ENCODE peak calls at places on chromosomes 3 and 15, in nine cellular contexts. One of them, this sample, is unnamed.

GRCh38 chr3:56296361-56296760 is 171.9 kb downstream of the ERC2 start:
- DNase-seq in Panc1: no peak
- DNase-seq in GM12865: no peak
- DNase-seq in CD8-positive, alpha-beta memory T cell: no peak
- DNase-seq in body of pancreas: no peak
- DNase-seq in bronchial epithelial cell: no peak
- DNase-seq in choroid plexus epithelial cell: no peak
- DNase-seq in fibroblast of pulmonary artery: no peak
- DNase-seq in IMR-90: no peak
- DNase-seq in this sample: no peak

GRCh38 chr3:52891164-52891563 is 6.2 kb downstream of the STIMATE start:
- DNase-seq in bronchial epithelial cell: no peak
- DNase-seq in IMR-90: no peak
- DNase-seq in GM12865: no peak
- DNase-seq in fibroblast of pulmonary artery: no peak
- DNase-seq in Panc1: no peak
- DNase-seq in choroid plexus epithelial cell: no peak
- DNase-seq in body of pancreas: peak
- DNase-seq in CD8-positive, alpha-beta memory T cell: no peak
- DNase-seq in this sample: no peak

GRCh38 chr3:15291589-15292541 is 40.5 kb downstream of the SH3BP5 start:
- DNase-seq in bronchial epithelial cell: no peak
- DNase-seq in IMR-90: no peak
- DNase-seq in CD8-positive, alpha-beta memory T cell: peak
- DNase-seq in GM12865: peak
- DNase-seq in body of pancreas: no peak
- DNase-seq in Panc1: no peak
- DNase-seq in choroid plexus epithelial cell: peak
- DNase-seq in fibroblast of pulmonary artery: peak
- DNase-seq in this sample: no peak

GRCh38 chr3:12193485-12194165 is 34.9 kb upstream of the TIMP4 start:
- DNase-seq in body of pancreas: no peak
- DNase-seq in GM12865: peak
- DNase-seq in bronchial epithelial cell: peak
- DNase-seq in fibroblast of pulmonary artery: peak
- DNase-seq in IMR-90: peak
- DNase-seq in Panc1: peak
- DNase-seq in choroid plexus epithelial cell: peak
- DNase-seq in CD8-positive, alpha-beta memory T cell: no peak
- DNase-seq in this sample: peak

GRCh38 chr3:188617270-188617669 is 463.3 kb downstream of the LPP start:
- DNase-seq in GM12865: no peak
- DNase-seq in fibroblast of pulmonary artery: no peak
- DNase-seq in choroid plexus epithelial cell: no peak
- DNase-seq in Panc1: no peak
- DNase-seq in body of pancreas: no peak
- DNase-seq in IMR-90: no peak
- DNase-seq in bronchial epithelial cell: no peak
- DNase-seq in CD8-positive, alpha-beta memory T cell: no peak
- DNase-seq in this sample: no peak

GRCh38 chr15:23049984-23050628 is 10.7 kb upstream of the TUBGCP5 start:
- DNase-seq in bronchial epithelial cell: no peak
- DNase-seq in choroid plexus epithelial cell: no peak
- DNase-seq in CD8-positive, alpha-beta memory T cell: no peak
- DNase-seq in Panc1: no peak
- DNase-seq in GM12865: no peak
- DNase-seq in body of pancreas: no peak
- DNase-seq in IMR-90: no peak
- DNase-seq in fibroblast of pulmonary artery: no peak
- DNase-seq in this sample: no peak

GRCh38 chr3:121998030-121998580 is 23.9 kb downstream of the ILDR1 start:
- DNase-seq in bronchial epithelial cell: peak
- DNase-seq in IMR-90: peak
- DNase-seq in choroid plexus epithelial cell: peak
- DNase-seq in fibroblast of pulmonary artery: peak
- DNase-seq in Panc1: no peak
- DNase-seq in CD8-positive, alpha-beta memory T cell: no peak
- DNase-seq in GM12865: peak
- DNase-seq in body of pancreas: no peak
- DNase-seq in this sample: peak

GRCh38 chr3:40298075-40298474 is 11.4 kb upstream of the EIF1B start:
- DNase-seq in bronchial epithelial cell: no peak
- DNase-seq in Panc1: no peak
- DNase-seq in choroid plexus epithelial cell: no peak
- DNase-seq in GM12865: no peak
- DNase-seq in CD8-positive, alpha-beta memory T cell: no peak
- DNase-seq in fibroblast of pulmonary artery: no peak
- DNase-seq in IMR-90: no peak
- DNase-seq in body of pancreas: no peak
- DNase-seq in this sample: no peak

GRCh38 chr15:41870689-41871081 is 23.2 kb downstream of the SPTBN5 start:
- DNase-seq in choroid plexus epithelial cell: peak
- DNase-seq in Panc1: peak
- DNase-seq in fibroblast of pulmonary artery: peak
- DNase-seq in GM12865: no peak
- DNase-seq in IMR-90: peak
- DNase-seq in CD8-positive, alpha-beta memory T cell: peak
- DNase-seq in bronchial epithelial cell: peak
- DNase-seq in body of pancreas: no peak
- DNase-seq in this sample: peak

GRCh38 chr3:186997061-186998054 is 67.0 kb downstream of the ST6GAL1 start:
- DNase-seq in choroid plexus epithelial cell: peak
- DNase-seq in bronchial epithelial cell: no peak
- DNase-seq in body of pancreas: no peak
- DNase-seq in Panc1: no peak
- DNase-seq in CD8-positive, alpha-beta memory T cell: no peak
- DNase-seq in fibroblast of pulmonary artery: no peak
- DNase-seq in IMR-90: no peak
- DNase-seq in GM12865: peak
- DNase-seq in this sample: no peak

GRCh38 chr3:132457301-132457700 is 40.0 kb downstream of the DNAJC13 start:
- DNase-seq in bronchial epithelial cell: no peak
- DNase-seq in fibroblast of pulmonary artery: no peak
- DNase-seq in GM12865: no peak
- DNase-seq in CD8-positive, alpha-beta memory T cell: no peak
- DNase-seq in Panc1: no peak
- DNase-seq in choroid plexus epithelial cell: peak
- DNase-seq in IMR-90: peak
- DNase-seq in body of pancreas: no peak
- DNase-seq in this sample: peak

GRCh38 chr15:84653584-84653909 is 536 bp downstream of the WDR73 start:
- DNase-seq in Panc1: no peak
- DNase-seq in bronchial epithelial cell: no peak
- DNase-seq in IMR-90: no peak
- DNase-seq in choroid plexus epithelial cell: no peak
- DNase-seq in CD8-positive, alpha-beta memory T cell: no peak
- DNase-seq in fibroblast of pulmonary artery: no peak
- DNase-seq in body of pancreas: no peak
- DNase-seq in GM12865: no peak
- DNase-seq in this sample: no peak

GRCh38 chr15:41946970-41947369 is 25.4 kb downstream of the EHD4 start:
- DNase-seq in CD8-positive, alpha-beta memory T cell: no peak
- DNase-seq in GM12865: no peak
- DNase-seq in Panc1: no peak
- DNase-seq in choroid plexus epithelial cell: no peak
- DNase-seq in IMR-90: no peak
- DNase-seq in body of pancreas: no peak
- DNase-seq in bronchial epithelial cell: peak
- DNase-seq in fibroblast of pulmonary artery: no peak
- DNase-seq in this sample: no peak

DNA sequence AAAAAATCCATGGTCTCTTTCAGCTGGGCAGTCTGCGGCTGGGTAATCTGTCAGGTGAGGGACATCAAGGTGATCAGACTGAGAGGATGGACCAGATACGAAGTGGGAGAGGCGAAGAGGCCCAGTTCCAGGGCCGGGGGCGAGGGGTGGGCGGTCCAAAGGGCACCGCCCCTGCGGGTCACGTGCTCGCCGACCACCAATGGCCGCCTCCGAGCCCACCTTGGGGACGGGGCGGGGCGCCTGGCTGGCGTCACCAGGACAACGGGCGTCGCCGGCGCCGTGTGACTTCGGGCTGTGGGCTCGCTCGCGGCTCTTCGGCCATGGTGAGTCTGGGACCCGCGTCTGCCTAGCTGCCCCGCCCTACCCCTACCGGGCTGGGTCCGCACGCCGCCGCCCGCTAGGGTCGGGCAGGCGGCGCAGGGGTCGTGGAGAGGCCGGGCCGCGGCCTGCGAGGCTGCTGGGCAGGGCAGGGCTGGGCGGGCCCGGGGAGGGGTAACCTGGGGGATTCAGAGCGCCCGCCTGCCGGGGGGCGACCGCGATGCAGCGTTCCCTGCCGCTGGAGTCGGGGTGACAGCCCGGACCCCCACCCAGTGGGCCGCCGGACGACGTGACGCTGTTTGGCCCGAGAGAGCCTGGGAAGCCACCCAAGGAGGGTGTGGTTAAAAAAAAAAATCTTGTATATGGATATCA is at the start of gene FBXL2:
- DNase-seq in fibroblast of pulmonary artery: peak
- DNase-seq in bronchial epithelial cell: peak
- DNase-seq in choroid plexus epithelial cell: peak
- DNase-seq in IMR-90: peak
- DNase-seq in GM12865: peak
- DNase-seq in Panc1: no peak
- DNase-seq in body of pancreas: peak
- DNase-seq in CD8-positive, alpha-beta memory T cell: no peak
- DNase-seq in this sample: peak
- H3K4me3 ChIP-seq in fibroblast of pulmonary artery: peak
- H3K4me3 ChIP-seq in bronchial epithelial cell: peak
- H3K4me3 ChIP-seq in choroid plexus epithelial cell: peak
- H3K4me3 ChIP-seq in IMR-90: peak
- H3K4me3 ChIP-seq in GM12865: peak
- H3K4me3 ChIP-seq in Panc1: peak
- H3K4me3 ChIP-seq in body of pancreas: peak
- H3K4me3 ChIP-seq in CD8-positive, alpha-beta memory T cell: no peak
- H3K4me3 ChIP-seq in this sample: peak

DNA sequence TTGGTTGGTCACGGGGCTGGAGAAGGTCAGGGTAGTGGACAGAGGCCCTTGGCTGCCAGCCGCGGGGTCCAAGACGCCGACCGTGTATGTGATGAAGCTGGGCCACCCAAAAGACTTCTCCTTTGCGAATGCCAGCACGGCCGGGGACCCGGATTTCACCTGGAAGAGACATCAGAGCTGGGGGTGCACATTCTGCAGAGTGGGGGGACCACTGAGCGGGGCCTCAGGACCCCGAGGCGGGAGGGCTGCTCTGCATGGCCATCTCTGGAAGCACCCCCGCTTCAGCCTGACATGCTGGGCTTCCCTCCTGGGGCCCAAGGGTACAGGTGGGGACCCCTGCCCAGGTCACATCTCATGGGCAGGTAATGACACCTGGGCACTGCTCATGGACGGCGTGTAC is 100.3 kb downstream of the NUP210 start:
- DNase-seq in IMR-90: no peak
- DNase-seq in CD8-positive, alpha-beta memory T cell: no peak
- DNase-seq in body of pancreas: no peak
- DNase-seq in Panc1: no peak
- DNase-seq in GM12865: no peak
- DNase-seq in fibroblast of pulmonary artery: no peak
- DNase-seq in bronchial epithelial cell: no peak
- DNase-seq in choroid plexus epithelial cell: no peak
- DNase-seq in this sample: no peak
- H3K4me3 ChIP-seq in IMR-90: no peak
- H3K4me3 ChIP-seq in CD8-positive, alpha-beta memory T cell: no peak
- H3K4me3 ChIP-seq in body of pancreas: no peak
- H3K4me3 ChIP-seq in Panc1: no peak
- H3K4me3 ChIP-seq in GM12865: no peak
- H3K4me3 ChIP-seq in fibroblast of pulmonary artery: no peak
- H3K4me3 ChIP-seq in bronchial epithelial cell: no peak
- H3K4me3 ChIP-seq in choroid plexus epithelial cell: no peak
- H3K4me3 ChIP-seq in this sample: no peak

DNA sequence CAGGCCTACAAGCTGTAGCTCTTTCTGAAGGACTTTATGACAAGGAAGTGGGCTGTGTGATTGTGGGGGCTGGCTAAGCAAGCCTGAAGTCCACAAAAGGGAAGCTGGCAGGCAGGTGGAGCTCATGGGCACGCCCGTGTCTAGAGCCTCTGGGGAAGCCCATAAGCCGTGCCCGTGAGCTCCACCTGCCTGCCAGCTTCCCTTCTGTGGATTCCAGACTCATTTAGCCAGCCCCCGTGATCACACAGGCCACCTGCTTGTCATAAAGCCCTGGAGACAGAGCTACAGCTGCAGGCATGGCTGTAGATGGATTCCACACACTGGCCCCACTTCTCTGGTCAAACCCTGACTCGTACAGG is 15.2 kb downstream of the EFCC1 start:
- DNase-seq in Panc1: no peak
- DNase-seq in GM12865: peak
- DNase-seq in bronchial epithelial cell: peak
- DNase-seq in body of pancreas: peak
- DNase-seq in IMR-90: no peak
- DNase-seq in CD8-positive, alpha-beta memory T cell: peak
- DNase-seq in fibroblast of pulmonary artery: no peak
- DNase-seq in choroid plexus epithelial cell: no peak
- DNase-seq in this sample: no peak
- H3K4me3 ChIP-seq in Panc1: no peak
- H3K4me3 ChIP-seq in GM12865: no peak
- H3K4me3 ChIP-seq in bronchial epithelial cell: no peak
- H3K4me3 ChIP-seq in body of pancreas: no peak
- H3K4me3 ChIP-seq in IMR-90: no peak
- H3K4me3 ChIP-seq in CD8-positive, alpha-beta memory T cell: peak
- H3K4me3 ChIP-seq in fibroblast of pulmonary artery: no peak
- H3K4me3 ChIP-seq in choroid plexus epithelial cell: no peak
- H3K4me3 ChIP-seq in this sample: no peak

DNA sequence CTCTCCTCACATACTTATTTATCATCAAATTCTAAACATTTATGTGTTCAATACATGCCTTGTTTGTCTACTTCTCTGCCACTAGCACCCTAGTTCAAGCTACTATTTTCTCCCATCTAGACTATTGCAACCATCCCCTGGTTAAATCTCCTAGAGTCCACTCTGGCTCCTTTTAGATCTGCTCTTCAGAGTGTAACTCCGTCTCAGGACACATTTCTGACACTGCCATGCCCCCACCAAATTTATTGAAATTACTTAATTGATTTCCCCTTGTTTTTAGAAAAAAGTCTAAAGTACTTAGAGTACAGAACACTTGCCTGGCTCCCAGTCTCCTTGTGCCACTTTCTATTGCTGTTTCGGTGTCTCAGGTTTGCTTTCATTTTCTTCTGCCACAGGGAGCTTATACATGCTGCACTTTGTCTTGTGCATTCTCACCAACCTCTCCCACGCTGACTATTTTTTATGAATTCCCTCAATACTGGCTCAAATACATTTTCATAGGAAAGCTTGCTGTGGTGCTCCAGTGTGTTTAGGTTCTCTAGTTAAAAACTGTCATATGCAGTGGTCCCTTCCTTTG is 792.3 kb downstream of the DIPK2A start:
- DNase-seq in CD8-positive, alpha-beta memory T cell: no peak
- DNase-seq in IMR-90: no peak
- DNase-seq in fibroblast of pulmonary artery: no peak
- DNase-seq in choroid plexus epithelial cell: no peak
- DNase-seq in body of pancreas: no peak
- DNase-seq in GM12865: peak
- DNase-seq in Panc1: no peak
- DNase-seq in bronchial epithelial cell: no peak
- DNase-seq in this sample: no peak
- H3K4me3 ChIP-seq in CD8-positive, alpha-beta memory T cell: no peak
- H3K4me3 ChIP-seq in IMR-90: no peak
- H3K4me3 ChIP-seq in fibroblast of pulmonary artery: no peak
- H3K4me3 ChIP-seq in choroid plexus epithelial cell: no peak
- H3K4me3 ChIP-seq in body of pancreas: no peak
- H3K4me3 ChIP-seq in GM12865: peak
- H3K4me3 ChIP-seq in Panc1: peak
- H3K4me3 ChIP-seq in bronchial epithelial cell: no peak
- H3K4me3 ChIP-seq in this sample: peak

GRCh38 chr15:63380151-63380827 is 1.4 kb downstream of the CA12 start:
- DNase-seq in fibroblast of pulmonary artery: no peak
- DNase-seq in body of pancreas: no peak
- DNase-seq in Panc1: no peak
- DNase-seq in CD8-positive, alpha-beta memory T cell: no peak
- DNase-seq in IMR-90: no peak
- DNase-seq in bronchial epithelial cell: no peak
- DNase-seq in choroid plexus epithelial cell: no peak
- DNase-seq in GM12865: no peak
- DNase-seq in this sample: no peak
- H3K4me3 ChIP-seq in fibroblast of pulmonary artery: peak
- H3K4me3 ChIP-seq in body of pancreas: no peak
- H3K4me3 ChIP-seq in Panc1: no peak
- H3K4me3 ChIP-seq in CD8-positive, alpha-beta memory T cell: no peak
- H3K4me3 ChIP-seq in IMR-90: no peak
- H3K4me3 ChIP-seq in bronchial epithelial cell: peak
- H3K4me3 ChIP-seq in choroid plexus epithelial cell: peak
- H3K4me3 ChIP-seq in GM12865: no peak
- H3K4me3 ChIP-seq in this sample: no peak

This sample was measured in fibroblast of villous mesenchyme.